ENCODE peak calls at places on chromosomes 16 and 17, in ten cellular contexts. G is CD4-positive, alpha-beta memory T cell; X is HL-60; E is Karpas-422; Z is BJ; P is left ventricle myocardium inferior; O is AG04450; M is GM23338; S is CD8-positive, alpha-beta T cell; J is lower leg skin. W is an unnamed sample.

GRCh38 chr16:85835956-85836705 is 36.6 kb downstream of the COX4I1 start:
- DNase-seq in G (no peak), X (no peak), E (peak; percentile 48), Z (no peak), P (no peak), O (no peak), M (no peak), S (no peak), J (no peak), W (no peak)

GRCh38 chr17:32998893-32999240 is 7.2 kb downstream of the SPACA3 start:
- DNase-seq in G (no peak), X (no peak), E (no peak), Z (peak; percentile 16), P (no peak), O (no peak), M (no peak), S (no peak), J (no peak), W (no peak)

GRCh38 chr16:87416826-87417471 is 24.8 kb downstream of the MAP1LC3B start:
- DNase-seq in G (no peak), X (no peak), E (peak; percentile 67), Z (no peak), P (peak; percentile 25), O (no peak), M (no peak), S (peak; percentile 52), J (peak; percentile 81), W (peak; percentile 36)

GRCh38 chr16:81885976-81886586 is 107.0 kb downstream of the PLCG2 start:
- DNase-seq in G (no peak), X (no peak), E (peak; percentile 75), Z (no peak), P (no peak), O (no peak), M (peak; percentile 87), S (no peak), J (no peak), W (peak; percentile 67)

GRCh38 chr17:21397341-21398050 is 21.3 kb downstream of the KCNJ12 start:
- DNase-seq in G (no peak), X (no peak), E (no peak), Z (no peak), P (no peak), O (peak; percentile 50), M (no peak), S (no peak), J (no peak), W (no peak)

GRCh38 chr17:17913695-17914332 is 58.4 kb downstream of the TOM1L2 start:
- DNase-seq in G (no peak), X (no peak), E (no peak), Z (peak; percentile 82), P (peak; percentile 42), O (peak; percentile 73), M (no peak), S (no peak), J (peak; percentile 93), W (peak; percentile 21)

GRCh38 chr16:456891-457483 is 31.5 kb downstream of the RAB11FIP3 start:
- DNase-seq in G (no peak), X (no peak), E (no peak), Z (no peak), P (no peak), O (no peak), M (no peak), S (no peak), J (no peak), W (no peak)

GRCh38 chr17:17028059-17028877 is 14.0 kb upstream of the MPRIP start:
- DNase-seq in G (no peak), X (no peak), E (no peak), Z (peak; percentile 56), P (peak; percentile 77), O (no peak), M (peak; percentile 69), S (no peak), J (peak; percentile 94), W (no peak)

GRCh38 chr16:88781140-88782077 is 3.6 kb downstream of the PIEZO1 start:
- DNase-seq in G (peak; percentile 72), X (no peak), E (no peak), Z (no peak), P (no peak), O (no peak), M (no peak), S (peak; percentile 61), J (no peak), W (peak; percentile 58)

GRCh38 chr17:1636732-1637285 is 8.2 kb upstream of the SLC43A2 start:
- DNase-seq in G (no peak), X (no peak), E (no peak), Z (no peak), P (no peak), O (no peak), M (no peak), S (no peak), J (no peak), W (no peak)

GRCh38 chr16:87178977-87179376 is 138.2 kb downstream of the C16orf95 start:
- DNase-seq in G (no peak), X (no peak), E (no peak), Z (no peak), P (peak; percentile 33), O (no peak), M (peak; percentile 40), S (no peak), J (no peak), W (no peak)

GRCh38 chr16:11583171-11583570 is 3.5 kb downstream of the LITAF start:
- DNase-seq in G (no peak), X (no peak), E (no peak), Z (no peak), P (no peak), O (no peak), M (no peak), S (no peak), J (no peak), W (no peak)

GRCh38 chr17:49585422-49586027 is 9.9 kb downstream of the NXPH3 start:
- DNase-seq in G (no peak), X (no peak), E (peak; percentile 48), Z (no peak), P (no peak), O (no peak), M (peak; percentile 85), S (no peak), J (no peak), W (no peak)

GRCh38 chr17:45666641-45667040 is 117.5 kb upstream of the CRHR1 start:
- DNase-seq in G (no peak), X (no peak), E (no peak), Z (no peak), P (no peak), O (no peak), M (no peak), S (no peak), J (no peak), W (no peak)

GRCh38 chr17:50953831-50954601 is 87.9 kb upstream of the TOB1 start:
- DNase-seq in G (no peak), X (no peak), E (no peak), Z (no peak), P (peak; percentile 61), O (peak; percentile 50), M (peak; percentile 58), S (no peak), J (peak; percentile 93), W (no peak)

DNA sequence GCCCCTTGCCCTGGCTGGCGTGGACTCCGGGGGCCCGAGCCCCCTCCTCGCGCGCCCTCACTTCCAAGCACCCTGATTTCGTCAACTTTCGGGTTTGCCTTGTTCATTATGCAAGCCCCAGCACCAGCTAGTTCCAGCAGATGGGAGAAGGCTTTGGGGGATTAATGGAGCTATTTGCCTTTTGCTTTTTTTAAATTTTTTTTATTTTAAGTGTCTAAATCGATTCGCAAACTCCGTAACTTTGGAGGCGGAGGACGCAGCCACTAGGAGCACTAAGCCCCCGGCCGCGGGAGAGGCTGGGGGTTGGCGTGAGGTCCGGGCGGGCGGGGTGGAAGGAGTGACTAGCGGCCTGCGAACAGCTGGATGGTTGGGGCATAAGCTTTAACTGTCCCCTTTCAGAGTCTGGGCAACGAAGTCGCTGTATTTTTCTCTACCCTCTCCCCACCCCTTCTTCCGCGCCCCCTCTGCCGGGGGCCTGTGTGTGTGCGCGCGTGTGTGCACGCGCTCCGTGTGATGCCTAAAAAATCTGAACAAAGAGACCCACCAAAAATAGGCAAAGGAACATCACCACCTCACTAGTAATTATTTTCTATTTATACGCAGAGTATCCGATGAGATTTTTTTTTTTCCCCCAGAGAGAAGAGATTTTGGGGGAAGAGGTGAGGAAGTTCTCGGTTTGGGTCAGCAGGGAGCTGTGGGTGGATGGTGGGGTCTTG is 2.1 kb downstream of the SHISA9 start:
- DNase-seq in G (no peak), X (no peak), E (no peak), Z (no peak), P (no peak), O (no peak), M (peak; percentile 69), S (no peak), J (no peak), W (no peak)
- H3K4me3 ChIP-seq in G (no peak overlapping the region), X (no peak overlapping the region), E (no peak overlapping the region), Z (no peak overlapping the region), P (peak overlapping the region; percentile 52), O (no peak overlapping the region), M (peak overlapping the region; percentile 99), S (no peak overlapping the region), J (no peak overlapping the region), W (no peak overlapping the region)

DNA sequence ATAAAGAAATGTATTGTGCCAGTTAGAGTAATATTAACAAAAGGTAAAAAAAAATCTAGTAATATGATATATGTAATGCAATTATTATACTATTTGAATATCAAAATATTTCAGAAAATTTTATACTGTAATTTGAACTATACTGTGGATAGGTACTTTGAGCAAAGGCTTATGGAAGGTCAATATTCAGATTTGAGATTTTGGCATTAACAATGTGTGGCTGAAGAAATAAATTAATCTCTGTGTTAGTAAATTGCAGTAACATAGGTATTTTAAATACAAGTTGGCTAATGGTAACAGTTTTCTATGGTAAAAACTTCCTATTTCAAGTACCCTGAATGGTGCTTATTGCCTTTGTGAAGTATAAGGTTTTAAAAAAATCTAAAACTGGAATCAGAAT is 23.2 kb upstream of the NACA2 start:
- DNase-seq in G (no peak), X (no peak), E (no peak), Z (no peak), P (no peak), O (no peak), M (no peak), S (no peak), J (no peak), W (no peak)
- H3K4me3 ChIP-seq in G (no peak overlapping the region), X (no peak overlapping the region), E (no peak overlapping the region), Z (no peak overlapping the region), P (no peak overlapping the region), O (no peak overlapping the region), M (no peak overlapping the region), S (no peak overlapping the region), J (no peak overlapping the region), W (no peak overlapping the region)

DNA sequence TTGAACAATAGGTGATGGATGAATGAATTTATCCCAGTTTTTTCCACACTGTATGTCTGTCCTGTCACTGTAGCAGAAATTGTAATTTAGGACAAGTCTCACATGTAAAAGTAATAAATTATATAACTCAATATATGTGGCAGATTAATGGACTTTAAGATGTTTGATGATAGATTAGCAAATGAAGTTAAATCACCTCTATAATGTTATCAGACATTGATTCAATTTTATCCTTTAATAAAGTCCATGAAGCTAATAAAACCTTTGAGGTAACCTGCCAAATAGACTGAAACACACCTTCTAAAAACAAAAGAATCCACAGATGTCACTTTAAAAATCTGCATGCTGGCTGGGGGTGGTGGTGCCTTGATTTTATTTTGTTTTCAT is 83.3 kb upstream of the CORO6 start:
- DNase-seq in G (no peak), X (no peak), E (no peak), Z (no peak), P (no peak), O (no peak), M (no peak), S (no peak), J (no peak), W (no peak)
- H3K4me3 ChIP-seq in G (no peak overlapping the region), X (no peak overlapping the region), E (peak overlapping the region; percentile 54), Z (no peak overlapping the region), P (no peak overlapping the region), O (no peak overlapping the region), M (no peak overlapping the region), S (peak overlapping the region; percentile 12), J (no peak overlapping the region), W (peak overlapping the region; percentile 44)

GRCh38 chr17:6752068-6752909 is 3.6 kb upstream of the XAF1 start:
- DNase-seq in G (no peak), X (peak; percentile 91), E (no peak), Z (peak; percentile 100), P (no peak), O (peak; percentile 98), M (no peak), S (no peak), J (no peak), W (no peak)
- H3K4me3 ChIP-seq in G (no peak overlapping the region), X (no peak overlapping the region), E (no peak overlapping the region), Z (no peak overlapping the region), P (peak overlapping the region; percentile 12), O (no peak overlapping the region), M (no peak overlapping the region), S (no peak overlapping the region), J (no peak overlapping the region), W (no peak overlapping the region)